ENCODE peak calls at places on chromosomes 4 and X, in six cellular contexts. S is spleen; U is amygdala; W is cerebellar cortex; P is WTC11; R is stimulated activated CD4-positive, alpha-beta T cell treated with anti-CD3 and anti-CD28 coated beads, Interleukin-15, amount 100 ng/mL, for 24 hours. Z is an unnamed sample.

GRCh38 chrX:103554687-103555417 is 30.5 kb upstream of the TCEAL4 start:
- DNase-seq in S (no peak), U (peak; percentile 47), W (peak; percentile 83), P (peak; percentile 78), R (peak; percentile 76), Z (peak; percentile 52)

GRCh38 chr4:179095585-179096228 is 1653.5 kb upstream of the AGA start:
- DNase-seq in S (no peak), U (peak; percentile 1), W (no peak), P (peak; percentile 57), R (peak; percentile 2), Z (no peak)

GRCh38 chr4:24060932-24061331 is 171.1 kb upstream of the PPARGC1A start:
- DNase-seq in S (no peak), U (no peak), W (no peak), P (no peak), R (no peak), Z (no peak)

GRCh38 chrX:73943572-73943899 is 360.4 kb upstream of the ZCCHC13 start:
- DNase-seq in S (no peak), U (no peak), W (no peak), P (no peak), R (no peak), Z (no peak)

GRCh38 chr4:106325800-106326199 is 9.4 kb downstream of the AIMP1 start:
- DNase-seq in S (no peak), U (no peak), W (no peak), P (no peak), R (no peak), Z (no peak)

GRCh38 chrX:72130762-72131231 is 918 bp downstream of the RTL5 start:
- DNase-seq in S (no peak), U (no peak), W (no peak), P (peak; percentile 36), R (no peak), Z (no peak)

GRCh38 chr4:47061435-47061834 is 30.1 kb downstream of the GABRB1 start:
- DNase-seq in S (no peak), U (no peak), W (no peak), P (no peak), R (no peak), Z (no peak)

GRCh38 chrX:134794692-134795091 is 136.4 kb upstream of the PLAC1 start:
- DNase-seq in S (no peak), U (no peak), W (no peak), P (no peak), R (no peak), Z (no peak)

GRCh38 chr4:151266542-151266941 is 10.4 kb upstream of the PRSS48 start:
- DNase-seq in S (no peak), U (no peak), W (no peak), P (no peak), R (no peak), Z (no peak)

GRCh38 chr4:114964016-114964415 is 149.4 kb downstream of the NDST4 start:
- DNase-seq in S (no peak), U (no peak), W (peak; percentile 83), P (no peak), R (no peak), Z (no peak)

Z was measured in stimulated activated naive CD8-positive, alpha-beta T cell treated with anti-CD3 and anti-CD28 coated beads, Interleukin-15, amount 100 ng/mL, for 72 hours.